ENCODE peak calls at places on chromosome 19, in six cellular contexts. A, H, Q, K, C and Z are unnamed samples.
A peak's percentile ranks its signal among the peaks of the same experiment; 100 is the strongest.

GRCh38 chr19:10364644-10365043 is 15.7 kb downstream of the TYK2 start:
- DNase-seq in A (no peak), H (no peak), Q (no peak), K (no peak), C (no peak), Z (no peak)

GRCh38 chr19:6654347-6655310 is 15.3 kb downstream of the TNFSF14 start:
- DNase-seq in A (no peak), H (no peak), Q (no peak), K (peak; percentile 62), C (no peak), Z (no peak)

GRCh38 chr19:20558011-20558410 is 7.6 kb downstream of the ZNF737 start:
- DNase-seq in A (no peak), H (no peak), Q (no peak), K (no peak), C (no peak), Z (no peak)

GRCh38 chr19:12946092-12946845 is 607 bp downstream of the RAD23A start:
- DNase-seq in A (peak; percentile 84), H (peak; percentile 91), Q (peak; percentile 70), K (peak; percentile 90), C (peak; percentile 83), Z (peak; percentile 89)

GRCh38 chr19:35525873-35526272 is 2.2 kb downstream of the SBSN start:
- DNase-seq in A (no peak), H (no peak), Q (no peak), K (no peak), C (no peak), Z (no peak)

GRCh38 chr19:35509018-35509652 is 4.3 kb downstream of the DMKN start:
- DNase-seq in A (no peak), H (peak; percentile 87), Q (peak; percentile 69), K (peak; percentile 80), C (no peak), Z (peak; percentile 85)

GRCh38 chr19:14507704-14508246 is 10.4 kb downstream of the DNAJB1 start:
- DNase-seq in A (peak; percentile 74), H (peak; percentile 64), Q (peak; percentile 100), K (no peak), C (no peak), Z (no peak)

GRCh38 chr19:7507884-7508283 is 8.0 kb upstream of the ZNF358 start:
- DNase-seq in A (peak; percentile 82), H (peak; percentile 80), Q (peak; percentile 95), K (peak; percentile 86), C (peak; percentile 88), Z (peak; percentile 89)

GRCh38 chr19:46081928-46082727 is 41.3 kb upstream of the IGFL4 start:
- DNase-seq in A (peak; percentile 70), H (peak; percentile 77), Q (no peak), K (no peak), C (no peak), Z (no peak)

GRCh38 chr19:10227215-10227971 is 3.7 kb downstream of the S1PR2 start:
- DNase-seq in A (no peak), H (no peak), Q (peak; percentile 31), K (no peak), C (peak; percentile 68), Z (peak; percentile 63)

GRCh38 chr19:16628984-16629691 is 1.1 kb upstream of the MED26 start:
- DNase-seq in A (peak; percentile 23), H (peak; percentile 70), Q (no peak), K (no peak), C (no peak), Z (no peak)

GRCh38 chr19:14214580-14214979 is 8.6 kb upstream of the ADGRL1 start:
- DNase-seq in A (no peak), H (no peak), Q (no peak), K (no peak), C (no peak), Z (no peak)

GRCh38 chr19:53958168-53958571 is 4.6 kb upstream of the CACNG8 start:
- DNase-seq in A (no peak), H (no peak), Q (no peak), K (no peak), C (no peak), Z (peak; percentile 49)

GRCh38 chr19:34618410-34618809 is 58.5 kb downstream of the SCGB2B2 start:
- DNase-seq in A (no peak), H (no peak), Q (no peak), K (no peak), C (no peak), Z (no peak)

GRCh38 chr19:10636304-10636972 is 11.1 kb downstream of the SLC44A2 start:
- DNase-seq in A (no peak), H (no peak), Q (no peak), K (no peak), C (no peak), Z (no peak)

GRCh38 chr19:31282346-31282745 is 66.9 kb downstream of the TSHZ3 start:
- DNase-seq in A (no peak), H (no peak), Q (no peak), K (no peak), C (peak; percentile 42), Z (peak; percentile 32)

GRCh38 chr19:35843676-35844481 is 8.4 kb downstream of the NPHS1 start:
- DNase-seq in A (no peak), H (peak; percentile 37), Q (no peak), K (no peak), C (no peak), Z (no peak)

GRCh38 chr19:55467236-55468053 is 2.9 kb upstream of the C19orf85 start:
- DNase-seq in A (peak; percentile 41), H (peak; percentile 76), Q (no peak), K (peak; percentile 93), C (peak; percentile 85), Z (peak; percentile 85)

GRCh38 chr19:51915324-51915867 is 10.6 kb upstream of the ZNF649 start:
- DNase-seq in A (no peak), H (no peak), Q (no peak), K (no peak), C (no peak), Z (no peak)

GRCh38 chr19:48676887-48677286 is 4.1 kb upstream of the NTN5 start:
- DNase-seq in A (no peak), H (peak; percentile 47), Q (peak; percentile 92), K (peak; percentile 18), C (no peak), Z (no peak)

DNA sequence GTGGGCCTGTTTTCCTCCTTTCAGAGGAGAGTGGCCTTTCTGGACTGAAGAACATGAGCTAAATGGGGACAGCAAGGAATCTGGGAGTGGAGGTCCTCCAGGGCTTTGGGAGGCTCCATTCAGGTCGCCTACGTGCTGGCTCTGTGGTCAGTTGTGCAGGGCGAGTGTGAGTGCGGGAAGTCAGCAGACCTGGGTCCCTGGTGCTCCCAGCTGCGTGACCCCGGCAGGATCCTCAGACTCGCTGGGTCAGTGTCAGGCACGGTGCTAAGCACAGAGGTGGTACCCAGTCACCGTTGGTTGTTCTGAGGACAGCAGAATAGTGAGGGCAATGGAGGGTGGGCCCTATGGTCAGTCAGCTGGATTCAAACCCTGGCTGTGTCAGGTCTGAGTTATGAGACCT is 85.8 kb downstream of the SIPA1L3 start:
- DNase-seq in A (no peak), H (no peak), Q (no peak), K (peak; percentile 54), C (no peak), Z (no peak)
- H3K36me3 ChIP-seq in A (no peaks in the 10 kb centered on the region), H (no peaks in the 10 kb centered on the region), Q (no peaks in the 10 kb centered on the region), K (peaks cover 10% of the 10 kb centered on the region), C (no peaks in the 10 kb centered on the region), Z (no peaks in the 10 kb centered on the region)

GRCh38 chr19:2330632-2331284 is 2.3 kb downstream of the SPPL2B start:
- DNase-seq in A (no peak), H (peak; percentile 89), Q (no peak), K (no peak), C (no peak), Z (no peak)

GRCh38 chr19:2332341-2333026 is 4.0 kb downstream of the SPPL2B start:
- DNase-seq in A (no peak), H (no peak), Q (no peak), K (peak; percentile 93), C (no peak), Z (no peak)

GRCh38 chr19:2333027-2333806 is 4.7 kb downstream of the SPPL2B start:
- DNase-seq in A (no peak), H (peak; percentile 50), Q (no peak), K (peak; percentile 85), C (no peak), Z (no peak)

GRCh38 chr19:2330255-2330631 is 1.8 kb downstream of the SPPL2B start:
- DNase-seq in A (no peak), H (no peak), Q (no peak), K (no peak), C (no peak), Z (no peak)

GRCh38 chr19:2331601-2332246 is 3.2 kb downstream of the SPPL2B start:
- DNase-seq in A (no peak), H (no peak), Q (no peak), K (no peak), C (no peak), Z (no peak)
- H3K4me1 ChIP-seq in A (peaks cover 5% of the 10 kb centered on the region), H (peaks cover 45% of the 10 kb centered on the region), Q (peaks cover 6% of the 10 kb centered on the region), K (peaks cover 30% of the 10 kb centered on the region), C (peaks cover 33% of the 10 kb centered on the region), Z (peaks cover 28% of the 10 kb centered on the region)

GRCh38 chr19:18053571-18054219 is 33.0 kb downstream of the IL12RB1 start:
- DNase-seq in A (peak; percentile 53), H (no peak), Q (peak; percentile 49), K (no peak), C (peak; percentile 73), Z (no peak)
- H3K27ac ChIP-seq in A (no peak overlapping the region), H (no peak overlapping the region), Q (no peak overlapping the region), K (no peak overlapping the region), C (peak overlapping the region; percentile 80), Z (no peak overlapping the region)

GRCh38 chr19:5651361-5651760 is 28.5 kb downstream of the SAFB start:
- DNase-seq in A (no peak), H (no peak), Q (no peak), K (peak; percentile 41), C (no peak), Z (no peak)
- H3K36me3 ChIP-seq in A (peaks cover 38% of the 10 kb centered on the region), H (peaks cover 7% of the 10 kb centered on the region), Q (peaks cover 6% of the 10 kb centered on the region), K (peaks cover 94% of the 10 kb centered on the region), C (peaks cover 82% of the 10 kb centered on the region), Z (peaks cover 91% of the 10 kb centered on the region)

GRCh38 chr19:40705362-40705651 is 11.4 kb downstream of the COQ8B start:
- DNase-seq in A (no peak), H (no peak), Q (no peak), K (no peak), C (no peak), Z (no peak)
- H3K4me1 ChIP-seq in A (no peaks in the 10 kb centered on the region), H (no peaks in the 10 kb centered on the region), Q (no peaks in the 10 kb centered on the region), K (no peaks in the 10 kb centered on the region), C (no peaks in the 10 kb centered on the region), Z (no peaks in the 10 kb centered on the region)

GRCh38 chr19:17794731-17795494 is at the start of gene B3GNT3:
- DNase-seq in A (no peak), H (peak; percentile 92), Q (peak; percentile 85), K (no peak), C (no peak), Z (peak; percentile 85)

GRCh38 chr19:17795495-17795856 is 538 bp downstream of the B3GNT3 start:
- DNase-seq in A (no peak), H (no peak), Q (peak; percentile 35), K (no peak), C (no peak), Z (no peak)

GRCh38 chr19:17797397-17798201 is 2.7 kb downstream of the B3GNT3 start:
- DNase-seq in A (no peak), H (peak; percentile 88), Q (peak; percentile 98), K (no peak), C (no peak), Z (no peak)

GRCh38 chr19:17796013-17796837 is 1.3 kb downstream of the B3GNT3 start:
- DNase-seq in A (no peak), H (peak; percentile 78), Q (peak; percentile 99), K (no peak), C (no peak), Z (no peak)

DNA sequence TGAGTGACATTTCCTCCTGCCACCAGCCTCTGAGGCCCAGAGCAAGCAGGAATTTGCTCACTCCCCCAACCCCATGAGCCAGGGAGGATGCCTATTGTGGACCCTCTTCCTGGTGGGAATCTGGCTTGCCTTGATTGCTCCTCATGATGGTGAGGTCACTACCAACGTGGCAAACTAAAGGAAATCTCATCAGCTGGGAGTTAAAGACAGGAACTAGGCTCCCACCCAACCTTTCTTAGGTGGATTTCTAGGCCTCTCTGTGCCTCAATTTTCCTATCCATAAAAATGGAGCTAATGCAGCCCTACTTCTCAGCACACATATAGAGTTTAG is 1.9 kb downstream of the B3GNT3 start:
- DNase-seq in A (no peak), H (no peak), Q (no peak), K (no peak), C (no peak), Z (no peak)
- H3K27ac ChIP-seq in A (no peak overlapping the region), H (peak overlapping the region; percentile 97), Q (peak overlapping the region; percentile 98), K (no peak overlapping the region), C (no peak overlapping the region), Z (no peak overlapping the region)